ENCODE peak calls at places on chromosomes 7 and 10, in nine cellular contexts. Y is OCI-LY7; J is cardiac muscle cell; Q is mammary epithelial cell; W is CD8-positive, alpha-beta T cell; P is thoracic aorta; E is HCT116; F is HepG2; I is psoas muscle. X is an unnamed sample. For H3K36me3, the result is how much of the 10 kb centered on the place peaks cover.

GRCh38 chr7:157427811-157428553 is 91.2 kb downstream of the DNAJB6 start:
- DNase-seq in F (no peak), Y (no peak), Q (no peak), W (no peak), I (peak), J (no peak), E (no peak), P (no peak), X (no peak)

GRCh38 chr7:69749358-69749757 is 151.1 kb downstream of the AUTS2 start:
- DNase-seq in Q (no peak), E (no peak), J (no peak), Y (no peak), F (no peak), P (no peak), I (no peak), W (no peak), X (no peak)

GRCh38 chr10:82981137-82981723 is 1106.2 kb downstream of the NRG3 start:
- DNase-seq in I (no peak), Q (peak), F (no peak), E (no peak), P (no peak), W (no peak), Y (no peak), J (no peak), X (no peak)

GRCh38 chr7:90717286-90718060 is 121.4 kb downstream of the CDK14 start:
- DNase-seq in Q (no peak), P (no peak), J (no peak), Y (no peak), W (no peak), I (no peak), F (peak), E (no peak), X (no peak)

GRCh38 chr10:110783509-110784103 is 88.1 kb upstream of the PDCD4 start:
- DNase-seq in W (peak), I (no peak), Y (no peak), Q (no peak), P (no peak), F (no peak), E (no peak), J (no peak), X (peak)

GRCh38 chr10:4849555-4850242 is 23.7 kb downstream of the AKR1E2 start:
- DNase-seq in P (peak), F (peak), Y (peak), I (peak), E (peak), Q (peak), W (peak), J (peak), X (peak)

GRCh38 chr10:21727452-21728168 is 193.6 kb downstream of the MLLT10 start:
- DNase-seq in Q (no peak), J (no peak), Y (no peak), I (no peak), E (no peak), W (no peak), F (peak), P (no peak), X (no peak)

GRCh38 chr10:110433740-110434139 is 64.0 kb upstream of the DUSP5 start:
- DNase-seq in I (peak), F (no peak), W (no peak), J (no peak), E (no peak), Y (no peak), Q (no peak), P (no peak), X (no peak)

GRCh38 chr7:150466477-150466876 is 16.0 kb downstream of the GIMAP8 start:
- DNase-seq in P (no peak), E (no peak), W (no peak), Y (no peak), F (no peak), I (no peak), Q (peak), J (no peak), X (no peak)

GRCh38 chr10:101050206-101051069 is 11.4 kb upstream of the KAZALD1 start:
- DNase-seq in Q (no peak), Y (peak), P (no peak), F (peak), I (peak), J (peak), W (peak), E (no peak), X (peak)

GRCh38 chr10:58577394-58577793 is 64.7 kb downstream of the BICC1 start:
- DNase-seq in F (no peak), Q (no peak), I (no peak), W (no peak), Y (no peak), E (no peak), J (no peak), P (no peak), X (no peak)

GRCh38 chr10:69242844-69243212 is 22.7 kb downstream of the HKDC1 start:
- DNase-seq in Q (no peak), E (no peak), P (no peak), W (no peak), I (no peak), F (no peak), Y (no peak), J (no peak), X (no peak)

GRCh38 chr10:88557246-88557645 is 25.9 kb downstream of the RNLS start:
- DNase-seq in P (no peak), J (no peak), F (no peak), I (no peak), Q (no peak), Y (no peak), W (no peak), E (no peak), X (no peak)

GRCh38 chr10:47136866-47137265 is 163.1 kb upstream of the GDF10 start:
- DNase-seq in J (no peak), Q (no peak), Y (no peak), F (no peak), E (no peak), W (no peak), I (no peak), P (no peak), X (no peak)

GRCh38 chr10:75922435-75922834 is 491.0 kb downstream of the LRMDA start:
- DNase-seq in F (peak), Q (peak), E (no peak), P (no peak), Y (no peak), J (no peak), W (no peak), I (no peak), X (no peak)

GRCh38 chr10:96695366-96695765 is 24.9 kb downstream of the PIK3AP1 start:
- DNase-seq in I (no peak), Q (no peak), E (no peak), J (no peak), W (no peak), F (no peak), P (no peak), Y (peak), X (no peak)

GRCh38 chr10:128377364-128377987 is 251.3 kb upstream of the MKI67 start:
- DNase-seq in J (no peak), F (no peak), Q (no peak), Y (no peak), W (no peak), P (no peak), I (no peak), E (no peak), X (no peak)

GRCh38 chr10:73887038-73888015 is 13.0 kb upstream of the CAMK2G start:
- DNase-seq in Y (no peak), I (peak), F (no peak), E (peak), W (no peak), Q (peak), J (no peak), P (peak), X (no peak)

GRCh38 chr7:116353614-116354013 is 143.3 kb downstream of the TES start:
- DNase-seq in I (no peak), J (peak), F (no peak), W (no peak), P (peak), Q (no peak), E (no peak), Y (no peak), X (no peak)

GRCh38 chr7:139992353-139993054 is 70.2 kb downstream of the PARP12 start:
- DNase-seq in W (no peak), Y (no peak), F (no peak), J (peak), P (no peak), E (no peak), Q (no peak), I (no peak), X (no peak)

GRCh38 chr10:8365935-8366911 is 311.7 kb downstream of the GATA3 start:
- DNase-seq in Q (peak), J (no peak), I (no peak), E (no peak), W (peak), Y (no peak), P (no peak), F (peak), X (peak)

GRCh38 chr10:105112862-105113261 is 471.8 kb downstream of the SORCS3 start:
- DNase-seq in W (no peak), J (no peak), P (no peak), Q (no peak), I (no peak), F (no peak), Y (no peak), E (no peak), X (no peak)

GRCh38 chr10:128912568-128913311 is 554.3 kb upstream of the MGMT start:
- DNase-seq in E (no peak), Q (no peak), P (no peak), Y (no peak), J (no peak), W (no peak), F (no peak), I (no peak), X (no peak)

GRCh38 chr7:5702876-5703571 is 78.4 kb downstream of the RNF216 start:
- DNase-seq in P (no peak), W (no peak), Q (peak), E (peak), J (peak), F (no peak), Y (no peak), I (no peak), X (no peak)

GRCh38 chr10:89426230-89426868 is 12.0 kb downstream of the IFIT5 start:
- DNase-seq in J (peak), Y (peak), Q (peak), W (no peak), F (peak), E (no peak), P (no peak), I (no peak), X (no peak)

GRCh38 chr10:101816913-101817541 is 1.2 kb downstream of the OGA start:
- DNase-seq in W (no peak), Q (no peak), J (peak), P (no peak), E (no peak), I (no peak), F (no peak), Y (no peak), X (no peak)

GRCh38 chr10:50396491-50397311 is 145.4 kb upstream of the ASAH2 start:
- DNase-seq in I (no peak), P (no peak), E (no peak), F (no peak), Q (no peak), Y (no peak), W (no peak), J (no peak), X (no peak)

GRCh38 chr7:146683439-146683838 is 566.8 kb downstream of the CNTNAP2 start:
- DNase-seq in P (no peak), Q (no peak), E (no peak), J (no peak), I (no peak), W (no peak), F (no peak), Y (no peak), X (no peak)

GRCh38 chr7:26143298-26144044 is 8.5 kb upstream of the NFE2L3 start:
- DNase-seq in J (no peak), I (no peak), Q (no peak), F (no peak), Y (no peak), E (no peak), P (no peak), W (no peak), X (no peak)

GRCh38 chr10:3478632-3479240 is 306.2 kb upstream of the PITRM1 start:
- DNase-seq in Y (no peak), J (no peak), I (no peak), P (no peak), E (no peak), Q (no peak), F (no peak), W (no peak), X (no peak)

GRCh38 chr10:70775679-70776454 is 9.3 kb downstream of the TBATA start:
- DNase-seq in Q (no peak), J (no peak), P (no peak), F (no peak), W (no peak), E (no peak), Y (no peak), I (no peak), X (no peak)

GRCh38 chr10:11018426-11018818 is 750 bp downstream of the CELF2 start:
- DNase-seq in J (peak), Q (no peak), F (no peak), W (peak), Y (no peak), I (peak), P (no peak), E (no peak), X (no peak)

GRCh38 chr7:114988755-114989154 is 66.9 kb downstream of the MDFIC start:
- DNase-seq in J (no peak), P (no peak), Y (no peak), F (no peak), E (no peak), Q (peak), I (peak), W (no peak), X (no peak)

GRCh38 chr10:67506083-67506756 is 189.8 kb downstream of the CTNNA3 start:
- DNase-seq in W (no peak), P (no peak), E (no peak), J (no peak), Y (no peak), F (no peak), I (no peak), Q (no peak), X (no peak)

GRCh38 chr10:97914837-97915211 is 65.2 kb downstream of the GOLGA7B start:
- DNase-seq in F (peak), J (peak), W (peak), P (no peak), E (peak), I (peak), Q (peak), Y (peak), X (peak)

GRCh38 chr10:119575506-119575905 is 21.3 kb downstream of the TIAL1 start:
- DNase-seq in P (no peak), Q (peak), J (no peak), Y (no peak), I (no peak), E (no peak), F (no peak), W (peak), X (peak)

GRCh38 chr7:152122540-152122939 is 97.1 kb downstream of the GALNT11 start:
- DNase-seq in Y (no peak), F (no peak), Q (no peak), P (no peak), W (no peak), E (no peak), J (no peak), I (no peak), X (no peak)
- H3K36me3 ChIP-seq in Y (half or more), F (under half), Q (under half), P (under half), W (under half), E (under half), J (under half), I (under half), X (under half)

GRCh38 chr7:135744938-135745701 is 3.5 kb downstream of the FAM180A start:
- DNase-seq in I (no peak), P (no peak), W (no peak), F (no peak), Q (peak), Y (no peak), E (peak), J (no peak), X (no peak)
- H3K4me3 ChIP-seq in I (no peak), P (peak), W (no peak), F (no peak), Q (no peak), Y (no peak), E (peak), J (no peak), X (no peak)

GRCh38 chr7:197413-198335 is 5.3 kb downstream of the FAM20C start:
- DNase-seq in E (no peak), P (no peak), Y (no peak), W (no peak), I (no peak), Q (no peak), J (no peak), F (peak), X (no peak)
- H3K36me3 ChIP-seq in E (under half), P (half or more), Y (under half), W (under half), I (under half), Q (under half), J (under half), F (half or more), X (under half)

GRCh38 chr10:43228783-43229207 is 38.1 kb downstream of the RASGEF1A start:
- DNase-seq in P (no peak), Y (no peak), J (no peak), F (no peak), Q (no peak), I (peak), W (peak), E (no peak), X (no peak)

GRCh38 chr10:43230909-43231522 is 35.8 kb downstream of the RASGEF1A start:
- DNase-seq in W (no peak), P (no peak), E (no peak), J (no peak), F (no peak), Y (peak), Q (no peak), I (no peak), X (no peak)

GRCh38 chr10:43227911-43228782 is 38.7 kb downstream of the RASGEF1A start:
- DNase-seq in P (peak), J (no peak), Q (no peak), Y (no peak), E (no peak), I (peak), W (peak), F (no peak), X (no peak)

GRCh38 chr10:43230101-43230908 is 36.6 kb downstream of the RASGEF1A start:
- DNase-seq in F (no peak), J (no peak), Y (no peak), Q (no peak), E (no peak), W (peak), P (no peak), I (peak), X (no peak)

GRCh38 chr10:43229208-43230061 is 37.4 kb downstream of the RASGEF1A start:
- DNase-seq in E (no peak), P (no peak), Y (no peak), Q (no peak), W (peak), I (peak), F (no peak), J (peak), X (peak)
- H3K4me3 ChIP-seq in E (peak), P (peak), Y (no peak), Q (peak), W (peak), I (peak), F (no peak), J (peak), X (peak)

GRCh38 chr10:17185873-17186272 is 15.6 kb downstream of the TRDMT1 start:
- DNase-seq in E (no peak), F (no peak), I (no peak), Q (no peak), Y (no peak), J (no peak), P (no peak), W (no peak), X (no peak)
- H3K36me3 ChIP-seq in E (under half), F (under half), I (under half), Q (under half), Y (under half), J (under half), P (under half), W (under half), X (under half)

DNA sequence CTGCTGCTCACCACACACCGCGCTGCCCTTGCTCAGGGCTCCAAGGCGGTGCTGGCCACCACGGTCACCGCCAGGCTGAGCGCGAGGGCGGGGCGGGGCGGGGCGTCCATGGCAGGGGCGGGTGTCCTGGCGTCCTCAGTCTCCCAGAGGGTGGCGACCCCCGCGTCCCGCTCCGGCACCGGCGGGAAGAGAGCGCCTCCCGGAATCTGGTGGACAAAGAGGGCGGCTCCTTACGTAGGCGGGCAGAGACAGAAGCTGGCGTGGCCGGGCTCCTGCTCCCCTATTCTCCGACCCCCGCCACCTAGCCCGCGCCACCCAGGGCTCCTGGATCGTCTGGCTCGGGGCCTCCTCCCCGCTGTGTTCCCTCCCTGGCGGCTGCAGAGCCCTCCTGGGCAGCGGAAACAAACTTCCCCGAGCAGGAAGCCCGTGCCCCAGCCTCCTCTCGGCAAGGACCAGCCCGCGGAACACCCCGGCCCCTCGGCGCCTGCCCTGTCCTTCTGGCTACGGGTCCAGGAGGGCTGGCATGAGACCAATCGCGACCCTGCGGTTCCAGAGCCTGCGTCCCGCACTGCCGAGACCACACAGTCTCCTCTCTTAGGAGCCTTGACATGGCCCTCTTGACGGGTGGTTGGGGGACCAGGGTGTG is 133.8 kb upstream of the ZNF92 start:
- DNase-seq in Y (no peak), E (no peak), W (no peak), Q (peak), F (peak), I (no peak), P (no peak), J (peak), X (no peak)
- H3K4me3 ChIP-seq in Y (no peak), E (peak), W (no peak), Q (peak), F (peak), I (peak), P (peak), J (peak), X (no peak)

GRCh38 chr10:1107679-1108078 is 51.5 kb downstream of the WDR37 start:
- DNase-seq in W (no peak), I (no peak), E (no peak), P (no peak), Y (no peak), Q (no peak), J (no peak), F (no peak), X (no peak)

GRCh38 chr10:1109795-1110673 is 53.8 kb downstream of the WDR37 start:
- DNase-seq in J (peak), F (peak), W (peak), P (no peak), Y (peak), E (peak), Q (peak), I (no peak), X (peak)

GRCh38 chr10:1103551-1103950 is 47.4 kb downstream of the WDR37 start:
- DNase-seq in J (no peak), E (no peak), W (no peak), F (no peak), P (no peak), I (no peak), Y (no peak), Q (no peak), X (no peak)

GRCh38 chr10:1104971-1105370 is 48.8 kb downstream of the WDR37 start:
- DNase-seq in J (no peak), E (no peak), F (no peak), Y (no peak), W (no peak), Q (no peak), I (no peak), P (no peak), X (no peak)

DNA sequence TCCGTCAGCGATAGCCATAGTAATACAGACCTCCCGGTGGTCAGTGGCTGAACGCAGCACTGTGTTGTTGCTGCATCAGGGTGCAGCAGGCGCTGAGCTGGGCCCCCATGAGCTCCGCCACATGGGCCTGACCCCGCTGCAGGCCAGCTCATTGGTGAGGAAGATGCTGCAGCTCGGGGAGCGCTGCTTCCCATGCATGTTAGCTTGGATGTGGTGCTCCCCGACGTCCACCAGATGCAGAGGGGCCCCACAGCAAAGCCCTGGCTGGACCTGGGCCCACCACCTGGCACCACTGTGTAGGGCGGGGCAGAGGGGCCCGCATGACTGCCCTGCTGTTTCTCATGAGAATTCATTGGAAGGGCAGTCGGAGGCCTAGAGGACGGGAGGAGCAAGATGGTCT is 50.8 kb downstream of the WDR37 start:
- DNase-seq in J (no peak), Q (no peak), Y (no peak), F (no peak), W (no peak), I (no peak), P (no peak), E (no peak), X (no peak)
- H3K36me3 ChIP-seq in J (under half), Q (under half), Y (half or more), F (half or more), W (under half), I (under half), P (half or more), E (under half), X (under half)